ENCODE peak calls at places on chromosome 2, in six cellular contexts. One of them, this sample, is unnamed.

GRCh38 chr2:105929506-105929905 is 184.8 kb downstream of the NCK2 start:
- DNase-seq in right cardiac atrium: no peak
- DNase-seq in IMR-90: no peak
- DNase-seq in T follicular helper cell: peak; percentile 26
- DNase-seq in NAMALWA: no peak
- DNase-seq in iris pigment epithelial cell: peak; percentile 22
- DNase-seq in this sample: no peak

GRCh38 chr2:232365621-232366321 is 12.8 kb upstream of the ALPP start:
- DNase-seq in right cardiac atrium: no peak
- DNase-seq in IMR-90: peak; percentile 21
- DNase-seq in T follicular helper cell: no peak
- DNase-seq in NAMALWA: peak; percentile 49
- DNase-seq in iris pigment epithelial cell: peak; percentile 50
- DNase-seq in this sample: peak; percentile 21

GRCh38 chr2:201859886-201860285 is 53.5 kb downstream of the CDK15 start:
- DNase-seq in right cardiac atrium: no peak
- DNase-seq in IMR-90: peak; percentile 91
- DNase-seq in T follicular helper cell: no peak
- DNase-seq in NAMALWA: no peak
- DNase-seq in iris pigment epithelial cell: peak; percentile 43
- DNase-seq in this sample: no peak

GRCh38 chr2:96404446-96405373 is 69.1 kb downstream of the NCAPH start:
- DNase-seq in right cardiac atrium: peak; percentile 33
- DNase-seq in IMR-90: no peak
- DNase-seq in T follicular helper cell: no peak
- DNase-seq in NAMALWA: no peak
- DNase-seq in iris pigment epithelial cell: no peak
- DNase-seq in this sample: no peak

GRCh38 chr2:78407960-78408794 is 617.3 kb upstream of the REG3G start:
- DNase-seq in right cardiac atrium: no peak
- DNase-seq in IMR-90: no peak
- DNase-seq in T follicular helper cell: no peak
- DNase-seq in NAMALWA: no peak
- DNase-seq in iris pigment epithelial cell: no peak
- DNase-seq in this sample: no peak

GRCh38 chr2:200596774-200597173 is 11.0 kb downstream of the AOX1 start:
- DNase-seq in right cardiac atrium: no peak
- DNase-seq in IMR-90: no peak
- DNase-seq in T follicular helper cell: no peak
- DNase-seq in NAMALWA: no peak
- DNase-seq in iris pigment epithelial cell: no peak
- DNase-seq in this sample: no peak

GRCh38 chr2:25606892-25607291 is 66.5 kb downstream of the DTNB start:
- DNase-seq in right cardiac atrium: no peak
- DNase-seq in IMR-90: peak; percentile 41
- DNase-seq in T follicular helper cell: no peak
- DNase-seq in NAMALWA: peak; percentile 57
- DNase-seq in iris pigment epithelial cell: peak; percentile 46
- DNase-seq in this sample: peak; percentile 24

GRCh38 chr2:10223932-10224720 is 78.6 kb upstream of the HPCAL1 start:
- DNase-seq in right cardiac atrium: no peak
- DNase-seq in IMR-90: no peak
- DNase-seq in T follicular helper cell: no peak
- DNase-seq in NAMALWA: no peak
- DNase-seq in iris pigment epithelial cell: no peak
- DNase-seq in this sample: no peak

GRCh38 chr2:135904590-135904989 is 28.3 kb upstream of the MCM6 start:
- DNase-seq in right cardiac atrium: no peak
- DNase-seq in IMR-90: peak; percentile 64
- DNase-seq in T follicular helper cell: no peak
- DNase-seq in NAMALWA: no peak
- DNase-seq in iris pigment epithelial cell: peak; percentile 82
- DNase-seq in this sample: no peak

GRCh38 chr2:39851691-39852110 is 72.6 kb upstream of the THUMPD2 start:
- DNase-seq in right cardiac atrium: no peak
- DNase-seq in IMR-90: peak; percentile 63
- DNase-seq in T follicular helper cell: no peak
- DNase-seq in NAMALWA: peak; percentile 75
- DNase-seq in iris pigment epithelial cell: peak; percentile 56
- DNase-seq in this sample: no peak

GRCh38 chr2:175366814-175367213 is 185.3 kb upstream of the ATP5MC3 start:
- DNase-seq in right cardiac atrium: no peak
- DNase-seq in IMR-90: peak; percentile 43
- DNase-seq in T follicular helper cell: no peak
- DNase-seq in NAMALWA: peak; percentile 74
- DNase-seq in iris pigment epithelial cell: peak; percentile 43
- DNase-seq in this sample: peak; percentile 59

GRCh38 chr2:9952856-9953503 is 1.5 kb downstream of the GRHL1 start:
- DNase-seq in right cardiac atrium: no peak
- DNase-seq in IMR-90: no peak
- DNase-seq in T follicular helper cell: no peak
- DNase-seq in NAMALWA: no peak
- DNase-seq in iris pigment epithelial cell: no peak
- DNase-seq in this sample: no peak